ENCODE peak calls at places on chromosomes 7 and 10, in ten cellular contexts. D is IMR-90; U is colonic mucosa; X is naive thymus-derived CD4-positive, alpha-beta T cell; J is heart right ventricle; F is neuronal stem cell; P is heart left ventricle; L is NT2/D1; Q is tibial nerve; B is cardiac muscle cell. I is an unnamed sample.

GRCh38 chr10:21519981-21520436 is 5.5 kb downstream of the SKIDA1 start:
- DNase-seq in D (peak; percentile 84), U (no peak), X (no peak), J (no peak), F (no peak), P (no peak), L (no peak), Q (no peak), B (no peak), I (no peak)

GRCh38 chr10:46284286-46285229 is 2.2 kb upstream of the ANTXRL start:
- DNase-seq in D (peak; percentile 34), U (peak; percentile 91), X (peak; percentile 60), J (peak; percentile 78), F (peak; percentile 61), P (peak; percentile 91), L (no peak), Q (peak; percentile 76), B (peak; percentile 91), I (no peak)

GRCh38 chr10:87000491-87000890 is 19.6 kb upstream of the FAM25A start:
- DNase-seq in D (peak; percentile 44), U (no peak), X (no peak), J (no peak), F (no peak), P (no peak), L (no peak), Q (no peak), B (no peak), I (no peak)

GRCh38 chr10:79898597-79899325 is 50.1 kb downstream of the SFTPD start:
- DNase-seq in D (no peak), U (no peak), X (no peak), J (no peak), F (no peak), P (no peak), L (no peak), Q (no peak), B (no peak), I (no peak)

GRCh38 chr10:30510184-30510931 is 76.4 kb downstream of the MAP3K8 start:
- DNase-seq in D (peak; percentile 74), U (no peak), X (no peak), J (no peak), F (no peak), P (no peak), L (no peak), Q (no peak), B (no peak), I (no peak)

GRCh38 chr10:101304316-101304715 is 49.6 kb upstream of the BTRC start:
- DNase-seq in D (no peak), U (no peak), X (no peak), J (no peak), F (no peak), P (no peak), L (no peak), Q (no peak), B (no peak), I (no peak)

GRCh38 chr10:21314234-21314633 is 211.2 kb downstream of the SKIDA1 start:
- DNase-seq in D (no peak), U (no peak), X (no peak), J (no peak), F (peak; percentile 44), P (no peak), L (no peak), Q (no peak), B (no peak), I (no peak)

GRCh38 chr7:76317782-76318487 is 15.5 kb downstream of the HSPB1 start:
- DNase-seq in D (peak; percentile 95), U (peak; percentile 97), X (peak; percentile 94), J (peak; percentile 97), F (peak; percentile 96), P (peak; percentile 99), L (peak; percentile 98), Q (peak; percentile 96), B (peak; percentile 98), I (peak; percentile 83)

GRCh38 chr7:127938588-127938987 is 92.6 kb downstream of the LRRC4 start:
- DNase-seq in D (peak; percentile 88), U (no peak), X (no peak), J (peak; percentile 5), F (no peak), P (no peak), L (no peak), Q (no peak), B (no peak), I (no peak)

GRCh38 chr7:114793155-114793849 is 128.6 kb upstream of the MDFIC start:
- DNase-seq in D (no peak), U (no peak), X (no peak), J (no peak), F (no peak), P (no peak), L (no peak), Q (no peak), B (no peak), I (no peak)

GRCh38 chr7:13949450-13949849 is 40.0 kb downstream of the ETV1 start:
- DNase-seq in D (no peak), U (peak; percentile 27), X (no peak), J (no peak), F (no peak), P (no peak), L (no peak), Q (no peak), B (no peak), I (no peak)

GRCh38 chr7:149845257-149845980 is 7.2 kb downstream of the ZNF862 start:
- DNase-seq in D (no peak), U (no peak), X (no peak), J (no peak), F (no peak), P (peak; percentile 18), L (no peak), Q (no peak), B (no peak), I (no peak)

GRCh38 chr7:103445228-103446020 is 583 bp downstream of the SLC26A5 start:
- DNase-seq in D (no peak), U (peak; percentile 20), X (no peak), J (no peak), F (peak; percentile 17), P (peak; percentile 22), L (no peak), Q (no peak), B (peak; percentile 10), I (no peak)

GRCh38 chr7:19663816-19664531 is 44.9 kb downstream of the POLR1F start:
- DNase-seq in D (no peak), U (no peak), X (no peak), J (no peak), F (no peak), P (no peak), L (no peak), Q (no peak), B (no peak), I (no peak)

GRCh38 chr10:119289227-119289925 is 82.0 kb downstream of the GRK5 start:
- DNase-seq in D (no peak), U (no peak), X (no peak), J (no peak), F (no peak), P (peak; percentile 30), L (no peak), Q (no peak), B (no peak), I (no peak)

GRCh38 chr10:119286983-119287612 is 79.7 kb downstream of the GRK5 start:
- DNase-seq in D (no peak), U (no peak), X (no peak), J (no peak), F (no peak), P (no peak), L (no peak), Q (no peak), B (no peak), I (no peak)

GRCh38 chr10:119287613-119287991 is 80.2 kb downstream of the GRK5 start:
- DNase-seq in D (no peak), U (no peak), X (no peak), J (no peak), F (no peak), P (no peak), L (no peak), Q (no peak), B (no peak), I (no peak)

GRCh38 chr10:119290301-119291036 is 83.1 kb downstream of the GRK5 start:
- DNase-seq in D (no peak), U (no peak), X (no peak), J (peak; percentile 58), F (no peak), P (peak; percentile 51), L (no peak), Q (no peak), B (no peak), I (no peak)

GRCh38 chr10:119288574-119289001 is 81.2 kb downstream of the GRK5 start:
- DNase-seq in D (no peak), U (no peak), X (no peak), J (no peak), F (no peak), P (peak; percentile 53), L (no peak), Q (no peak), B (no peak), I (no peak)
- H3K4me3 ChIP-seq in D (no peak overlapping the region), U (no peak overlapping the region), X (no peak overlapping the region), J (no peak overlapping the region), F (no peak overlapping the region), P (no peak overlapping the region), L (no peak overlapping the region), Q (no peak overlapping the region), B (no peak overlapping the region), I (no peak overlapping the region)

DNA sequence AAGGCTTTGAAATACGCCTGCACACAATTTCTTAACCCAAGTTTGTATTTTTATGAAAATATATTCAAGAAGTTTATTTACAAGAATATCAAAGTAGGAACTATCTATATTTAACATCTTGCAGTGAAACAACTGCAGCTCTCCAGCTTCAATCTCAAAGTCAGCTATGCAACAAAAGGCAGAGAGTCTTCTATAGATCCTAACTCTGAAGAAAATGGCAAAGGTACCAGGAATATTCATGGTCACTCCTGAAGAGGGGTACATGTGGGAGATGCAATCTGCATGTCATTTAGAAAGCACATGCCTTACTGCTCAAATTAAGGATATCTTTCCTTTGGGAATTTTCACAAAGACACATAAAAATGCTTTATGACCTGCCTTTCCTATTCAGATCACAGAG is 1.6 kb downstream of the ANK3 start:
- DNase-seq in D (no peak), U (no peak), X (no peak), J (no peak), F (no peak), P (no peak), L (no peak), Q (no peak), B (no peak), I (no peak)
- H3K4me3 ChIP-seq in D (no peak overlapping the region), U (no peak overlapping the region), X (no peak overlapping the region), J (no peak overlapping the region), F (no peak overlapping the region), P (no peak overlapping the region), L (no peak overlapping the region), Q (no peak overlapping the region), B (no peak overlapping the region), I (no peak overlapping the region)

GRCh38 chr10:108629843-108630242 is 1293.5 kb downstream of the XPNPEP1 start:
- DNase-seq in D (no peak), U (no peak), X (no peak), J (no peak), F (no peak), P (no peak), L (no peak), Q (no peak), B (no peak), I (no peak)
- H3K4me3 ChIP-seq in D (no peak overlapping the region), U (no peak overlapping the region), X (no peak overlapping the region), J (no peak overlapping the region), F (no peak overlapping the region), P (no peak overlapping the region), L (no peak overlapping the region), Q (no peak overlapping the region), B (no peak overlapping the region), I (no peak overlapping the region)

DNA sequence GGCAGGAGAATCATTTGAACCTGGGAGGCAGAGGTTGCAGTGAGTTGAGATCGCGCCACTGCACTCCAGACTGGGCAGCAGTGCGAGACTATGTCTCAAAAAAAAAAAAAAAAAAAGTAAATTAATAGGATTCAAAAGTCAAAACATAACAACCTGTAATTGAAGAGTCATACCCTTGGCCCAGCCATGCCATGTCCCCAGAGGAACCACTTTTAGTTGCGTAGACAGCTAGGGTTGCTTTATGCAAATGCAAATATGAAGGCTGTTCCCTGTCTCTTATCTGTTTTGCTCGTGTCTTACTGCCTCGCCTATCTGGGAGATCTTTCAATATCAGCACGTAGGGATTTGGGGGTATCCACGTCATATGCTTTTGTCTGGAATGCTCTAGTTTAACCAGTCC is 73.1 kb downstream of the PRKAG2 start:
- DNase-seq in D (no peak), U (no peak), X (no peak), J (no peak), F (no peak), P (no peak), L (no peak), Q (no peak), B (no peak), I (no peak)
- H3K4me3 ChIP-seq in D (no peak overlapping the region), U (no peak overlapping the region), X (no peak overlapping the region), J (no peak overlapping the region), F (no peak overlapping the region), P (no peak overlapping the region), L (no peak overlapping the region), Q (no peak overlapping the region), B (no peak overlapping the region), I (no peak overlapping the region)

I was measured in HFF-Myc.